ENCODE peak calls at places on chromosomes 11 and 22, in seven cellular contexts. B is AG09319; P is NCI-H146; D is posterior vena cava; A is suprapubic skin; T is activated CD4-positive, alpha-beta T cell treated with anti-CD3 and anti-CD28 coated beads, Interleukin-2, amount 50 U/mL, for 48 hours; Y is lung microvascular endothelial cell. E is an unnamed sample.

GRCh38 chr11:125934473-125934872 is 11.4 kb upstream of the VSIG10L2 start:
- DNase-seq in B (no peak), P (no peak), D (no peak), A (no peak), T (no peak), Y (no peak), E (no peak)

GRCh38 chr11:97345031-97345430 is 955.2 kb downstream of the JRKL start:
- DNase-seq in B (no peak), P (no peak), D (no peak), A (no peak), T (no peak), Y (no peak), E (no peak)

GRCh38 chr11:70144262-70144661 is 58.8 kb upstream of the FADD start:
- DNase-seq in B (no peak), P (no peak), D (no peak), A (no peak), T (no peak), Y (no peak), E (no peak)

GRCh38 chr11:88482871-88483301 is 145.3 kb upstream of the CTSC start:
- DNase-seq in B (no peak), P (no peak), D (no peak), A (no peak), T (no peak), Y (no peak), E (no peak)

GRCh38 chr11:86174101-86175046 is 70.2 kb upstream of the EED start:
- DNase-seq in B (peak), P (no peak), D (peak), A (no peak), T (no peak), Y (peak), E (peak)

GRCh38 chr22:41838842-41839618 is 6.1 kb downstream of the SREBF2 start:
- DNase-seq in B (no peak), P (no peak), D (no peak), A (no peak), T (no peak), Y (no peak), E (no peak)

GRCh38 chr11:2166091-2166851 is 5.3 kb upstream of the INS start:
- DNase-seq in B (no peak), P (peak), D (no peak), A (no peak), T (peak), Y (no peak), E (no peak)

GRCh38 chr11:76236092-76237026 is 30.1 kb upstream of the WNT11 start:
- DNase-seq in B (no peak), P (peak), D (peak), A (peak), T (peak), Y (no peak), E (peak)

GRCh38 chr22:26601726-26602125 is 11.8 kb upstream of the TPST2 start:
- DNase-seq in B (no peak), P (no peak), D (no peak), A (no peak), T (no peak), Y (no peak), E (no peak)

GRCh38 chr22:46075764-46076531 is 74.4 kb upstream of the PPARA start:
- DNase-seq in B (no peak), P (no peak), D (peak), A (peak), T (no peak), Y (no peak), E (no peak)

GRCh38 chr22:22979954-22980353 is 90.4 kb upstream of the GNAZ start:
- DNase-seq in B (no peak), P (no peak), D (no peak), A (no peak), T (no peak), Y (no peak), E (no peak)

GRCh38 chr11:14967581-14968214 is 4.5 kb downstream of the CALCA start:
- DNase-seq in B (no peak), P (no peak), D (no peak), A (no peak), T (no peak), Y (no peak), E (no peak)

GRCh38 chr22:37079668-37080171 is 28.2 kb downstream of the KCTD17 start:
- DNase-seq in B (no peak), P (no peak), D (no peak), A (no peak), T (peak), Y (peak), E (no peak)

GRCh38 chr11:77418155-77418980 is 55.5 kb downstream of the PAK1 start:
- DNase-seq in B (no peak), P (no peak), D (no peak), A (no peak), T (no peak), Y (no peak), E (no peak)

GRCh38 chr11:85889676-85890579 is 34.7 kb downstream of the CCDC83 start:
- DNase-seq in B (no peak), P (no peak), D (no peak), A (no peak), T (no peak), Y (peak), E (no peak)

GRCh38 chr22:42920101-42920820 is 63.2 kb upstream of the ARFGAP3 start:
- DNase-seq in B (no peak), P (no peak), D (no peak), A (no peak), T (no peak), Y (no peak), E (no peak)

GRCh38 chr11:13013054-13013488 is 4.0 kb downstream of the RASSF10 start:
- DNase-seq in B (no peak), P (no peak), D (no peak), A (no peak), T (no peak), Y (no peak), E (no peak)

GRCh38 chr22:30432096-30432495 is 6.5 kb downstream of the MTFP1 start:
- DNase-seq in B (no peak), P (no peak), D (no peak), A (no peak), T (no peak), Y (no peak), E (no peak)

E was measured in ureter.